ENCODE peak calls at places on chromosomes 1 and 21, in ten cellular contexts. E is CD8-positive, alpha-beta T cell; L is HCT116; Z is thoracic aorta; K is heart right ventricle; S is fibroblast of lung; J is kidney; Y is suprapubic skin; H is ovary; G is right cardiac atrium. M is an unnamed sample.
A peak's percentile ranks its signal among the peaks of the same experiment; 100 is the strongest.

GRCh38 chr1:30572192-30572591 is 151.2 kb downstream of the MATN1 start:
- DNase-seq in G (no peak), S (no peak), J (no peak), K (no peak), Z (no peak), Y (no peak), E (no peak), L (no peak), H (no peak), M (no peak)

GRCh38 chr1:116574581-116575291 is 3.9 kb upstream of the CD58 start:
- DNase-seq in Z (no peak), E (peak; percentile 59), G (peak; percentile 51), L (peak; percentile 36), Y (no peak), S (peak; percentile 56), K (peak; percentile 40), J (no peak), H (peak; percentile 60), M (peak; percentile 41)

GRCh38 chr1:173206816-173207595 is at the start of gene TNFSF4:
- DNase-seq in E (no peak), S (peak; percentile 67), Z (no peak), J (no peak), K (no peak), G (no peak), Y (no peak), H (peak; percentile 32), L (no peak), M (no peak)

GRCh38 chr1:57101171-57101570 is 135.4 kb upstream of the C8B start:
- DNase-seq in G (no peak), Y (no peak), Z (no peak), E (no peak), L (no peak), S (peak; percentile 5), K (no peak), H (no peak), J (no peak), M (no peak)

GRCh38 chr1:41862411-41863221 is 56.1 kb downstream of the HIVEP3 start:
- DNase-seq in Z (no peak), E (no peak), L (peak; percentile 83), Y (no peak), K (no peak), J (no peak), H (no peak), S (peak; percentile 99), G (no peak), M (peak; percentile 89)

GRCh38 chr1:217315346-217315745 is 315.5 kb downstream of the GPATCH2 start:
- DNase-seq in G (no peak), K (no peak), J (no peak), H (no peak), Y (no peak), Z (no peak), E (no peak), S (peak; percentile 7), L (no peak), M (no peak)

GRCh38 chr1:8506995-8507615 is 189.2 kb downstream of the SLC45A1 start:
- DNase-seq in S (no peak), K (no peak), J (no peak), H (no peak), Y (no peak), Z (no peak), G (no peak), L (no peak), E (no peak), M (no peak)

GRCh38 chr1:231919269-231919886 is 292.8 kb downstream of the DISC1 start:
- DNase-seq in S (no peak), Z (no peak), L (no peak), E (no peak), H (no peak), J (no peak), G (no peak), K (no peak), Y (no peak), M (no peak)

GRCh38 chr1:197761654-197762053 is 13.6 kb downstream of the DENND1B start:
- DNase-seq in Y (no peak), E (no peak), K (no peak), J (no peak), S (no peak), Z (no peak), L (no peak), H (no peak), G (no peak), M (no peak)

GRCh38 chr21:21730524-21730923 is 732.3 kb downstream of the NCAM2 start:
- DNase-seq in K (no peak), H (no peak), J (no peak), L (no peak), S (peak; percentile 16), E (no peak), Y (no peak), Z (no peak), G (no peak), M (no peak)

GRCh38 chr1:163141556-163141955 is 61.2 kb downstream of the RGS5 start:
- DNase-seq in S (no peak), G (no peak), J (no peak), H (no peak), Y (no peak), E (no peak), Z (no peak), L (no peak), K (no peak), M (no peak)

GRCh38 chr1:8552820-8553397 is 235.0 kb downstream of the SLC45A1 start:
- DNase-seq in H (no peak), Z (no peak), E (no peak), L (no peak), S (no peak), J (no peak), G (no peak), Y (no peak), K (no peak), M (no peak)

GRCh38 chr1:197994907-197995407 is 77.8 kb downstream of the LHX9 start:
- DNase-seq in Y (no peak), S (no peak), G (no peak), J (no peak), L (no peak), E (no peak), Z (no peak), K (no peak), H (no peak), M (no peak)

GRCh38 chr21:29092102-29092959 is 18.9 kb upstream of the CCT8 start:
- DNase-seq in J (no peak), E (no peak), K (no peak), G (no peak), S (peak; percentile 70), H (no peak), L (no peak), Z (no peak), Y (no peak), M (no peak)

GRCh38 chr1:171014878-171015277 is 75.8 kb upstream of the FMO3 start:
- DNase-seq in Z (no peak), E (no peak), K (no peak), S (no peak), L (no peak), J (no peak), H (no peak), G (no peak), Y (no peak), M (no peak)

GRCh38 chr1:94597701-94598100 is 56.1 kb upstream of the F3 start:
- DNase-seq in Z (no peak), Y (no peak), E (no peak), S (peak; percentile 73), G (no peak), K (no peak), J (no peak), H (no peak), L (no peak), M (no peak)

DNA sequence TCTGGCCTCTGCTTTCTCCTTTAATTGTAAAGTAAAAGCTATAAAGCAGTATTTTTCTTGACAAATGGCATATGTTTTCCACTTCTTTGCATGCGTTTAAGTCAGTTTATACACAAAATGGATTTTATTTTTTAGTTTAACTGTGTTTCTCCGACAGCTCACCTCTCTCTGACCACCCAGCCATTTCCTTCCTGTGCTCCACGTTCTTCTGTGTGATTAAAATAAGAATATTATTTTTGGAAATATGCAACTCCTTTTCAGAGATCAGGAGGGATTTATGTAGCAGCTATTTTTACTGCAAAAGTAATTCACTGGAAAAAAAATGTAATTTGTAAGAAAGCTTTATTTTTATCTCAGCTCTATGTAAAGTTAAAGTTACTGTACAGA is 18.0 kb downstream of the ETS2 start:
- DNase-seq in K (no peak), H (no peak), L (no peak), G (no peak), S (no peak), Y (no peak), J (no peak), E (no peak), Z (no peak), M (no peak)
- H3K27ac ChIP-seq in K (peak overlapping the region; percentile 17), H (no peak overlapping the region), L (no peak overlapping the region), G (no peak overlapping the region), S (peak overlapping the region; percentile 86), Y (no peak overlapping the region), J (peak overlapping the region; percentile 63), E (no peak overlapping the region), Z (peak overlapping the region; percentile 88), M (peak overlapping the region; percentile 56)

GRCh38 chr21:26448751-26449150 is 124.3 kb downstream of the CYYR1 start:
- DNase-seq in J (no peak), S (peak; percentile 10), H (no peak), L (no peak), K (no peak), Z (no peak), E (no peak), G (peak; percentile 25), Y (no peak), M (no peak)
- H3K27ac ChIP-seq in J (no peak overlapping the region), S (no peak overlapping the region), H (no peak overlapping the region), L (no peak overlapping the region), K (no peak overlapping the region), Z (peak overlapping the region; percentile 75), E (no peak overlapping the region), G (no peak overlapping the region), Y (peak overlapping the region; percentile 51), M (no peak overlapping the region)

GRCh38 chr1:47437518-47438320 is at the start of gene FOXD2:
- DNase-seq in H (peak; percentile 77), G (peak; percentile 86), E (peak; percentile 92), L (peak; percentile 79), Z (peak; percentile 43), J (peak; percentile 96), Y (peak; percentile 90), S (peak; percentile 44), K (peak; percentile 88), M (peak; percentile 99)
- H3K27ac ChIP-seq in H (no peak within 1 kb of the TSS), G (no peak within 1 kb of the TSS), E (peak within 1 kb of the TSS; percentile 25), L (peak within 1 kb of the TSS; percentile 96), Z (peak within 1 kb of the TSS; percentile 94), J (peak within 1 kb of the TSS; percentile 72), Y (peak within 1 kb of the TSS; percentile 69), S (peak within 1 kb of the TSS; percentile 60), K (no peak within 1 kb of the TSS), M (peak within 1 kb of the TSS; percentile 89)

DNA sequence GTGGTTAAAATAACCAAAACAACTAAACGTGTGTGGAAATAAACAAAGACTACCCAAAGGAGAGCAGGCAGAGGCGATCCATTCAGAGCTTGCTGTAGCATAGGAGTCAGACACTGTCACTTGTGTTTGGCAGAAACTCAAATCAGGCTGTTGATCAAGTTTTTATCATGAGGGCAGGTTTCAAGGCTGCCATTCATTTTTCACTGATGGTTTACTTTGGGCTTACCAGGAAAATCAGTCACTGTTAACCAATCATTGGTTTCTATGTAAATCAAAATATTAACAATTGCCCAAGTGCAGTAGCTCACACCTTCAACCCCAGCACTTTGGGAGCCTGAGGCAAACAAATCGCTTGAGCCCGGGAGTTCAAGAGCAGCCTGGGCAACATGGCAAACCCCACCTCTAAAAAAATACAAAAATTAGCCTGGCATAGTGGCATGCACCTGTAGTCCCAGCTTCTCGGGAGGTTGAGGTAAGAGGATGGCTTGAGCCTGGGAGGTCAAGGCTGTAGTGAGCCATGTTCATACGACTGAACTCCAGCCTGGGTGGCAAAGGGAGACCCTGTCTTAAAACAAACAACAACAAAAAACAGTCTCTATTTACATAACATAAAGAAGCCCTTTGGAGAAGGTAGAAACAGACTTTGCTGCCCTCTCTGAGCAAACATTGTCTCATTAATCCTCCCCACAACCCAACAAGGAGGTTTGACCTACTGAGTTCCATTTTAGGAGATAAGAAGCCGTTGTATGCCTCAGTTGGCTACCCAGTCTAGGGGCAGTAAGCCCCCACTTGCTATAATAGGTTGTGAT is 21.1 kb upstream of the ETS2 start:
- DNase-seq in G (no peak), L (no peak), S (no peak), Y (no peak), J (no peak), K (no peak), E (no peak), Z (no peak), H (no peak), M (no peak)
- H3K27ac ChIP-seq in G (no peak overlapping the region), L (no peak overlapping the region), S (no peak overlapping the region), Y (no peak overlapping the region), J (no peak overlapping the region), K (no peak overlapping the region), E (no peak overlapping the region), Z (no peak overlapping the region), H (no peak overlapping the region), M (no peak overlapping the region)

M was measured in SJSA1.